ENCODE peak calls at places on chromosomes 13 and 19, in six cellular contexts. T is RWPE1, O is heart left ventricle, H is nephron progenitor cell, V is HFF-Myc, E is BE2C. U is an unnamed sample.

GRCh38 chr19:6890938-6891337 is 3.6 kb downstream of the ADGRE1 start:
- DNase-seq in T (no peak), O (no peak), H (no peak), V (no peak), E (no peak), U (no peak)

GRCh38 chr19:12985049-12985776 is 10.1 kb upstream of the NFIX start:
- DNase-seq in T (no peak), O (peak; percentile 70), H (no peak), V (no peak), E (no peak), U (no peak)

GRCh38 chr19:48490980-48491792 is 20.4 kb downstream of the LMTK3 start:
- DNase-seq in T (peak; percentile 82), O (no peak), H (peak; percentile 71), V (no peak), E (peak; percentile 57), U (no peak)

GRCh38 chr13:20221772-20222171 is 10.3 kb downstream of the GJB6 start:
- DNase-seq in T (no peak), O (no peak), H (no peak), V (no peak), E (no peak), U (no peak)

GRCh38 chr19:2145831-2146241 is 5.5 kb downstream of the AP3D1 start:
- DNase-seq in T (no peak), O (no peak), H (no peak), V (no peak), E (no peak), U (no peak)

GRCh38 chr19:40265763-40266099 is 19.4 kb downstream of the AKT2 start:
- DNase-seq in T (no peak), O (no peak), H (no peak), V (no peak), E (no peak), U (no peak)

GRCh38 chr19:29811125-29812079 is at the start of gene CCNE1:
- DNase-seq in T (peak; percentile 88), O (peak; percentile 97), H (peak; percentile 99), V (no peak), E (peak; percentile 98), U (peak; percentile 94)

GRCh38 chr13:112244061-112244460 is 132.1 kb upstream of the SPACA7 start:
- DNase-seq in T (no peak), O (no peak), H (no peak), V (no peak), E (no peak), U (no peak)

GRCh38 chr19:4305253-4305612 is 835 bp downstream of the FSD1 start:
- DNase-seq in T (no peak), O (no peak), H (no peak), V (no peak), E (no peak), U (no peak)

GRCh38 chr19:54464624-54465266 is 1.2 kb upstream of the LENG9 start:
- DNase-seq in T (peak; percentile 78), O (peak; percentile 96), H (peak; percentile 88), V (no peak), E (peak; percentile 91), U (no peak)
- TF ChIP-seq CTCF in T (no peak), O (no peak), H (no peak), V (no peak), E (no peak), U (no peak)

GRCh38 chr19:45158503-45159026 is 2.2 kb downstream of the NKPD1 start:
- DNase-seq in T (no peak), O (no peak), H (no peak), V (no peak), E (no peak), U (no peak)

GRCh38 chr19:45159204-45159970 is 1.4 kb downstream of the NKPD1 start:
- DNase-seq in T (no peak), O (no peak), H (no peak), V (no peak), E (no peak), U (no peak)

GRCh38 chr19:45161715-45162463 is 1.1 kb upstream of the NKPD1 start:
- DNase-seq in T (no peak), O (no peak), H (peak; percentile 78), V (no peak), E (peak; percentile 74), U (no peak)

GRCh38 chr19:45160870-45161714 is at the start of gene NKPD1:
- DNase-seq in T (no peak), O (no peak), H (no peak), V (no peak), E (peak; percentile 56), U (no peak)

GRCh38 chr19:45159971-45160324 is 834 bp downstream of the NKPD1 start:
- DNase-seq in T (no peak), O (no peak), H (no peak), V (no peak), E (no peak), U (no peak)
- TF ChIP-seq CTCF in T (no peak), O (no peak), H (no peak), V (no peak), E (no peak), U (no peak)

DNA sequence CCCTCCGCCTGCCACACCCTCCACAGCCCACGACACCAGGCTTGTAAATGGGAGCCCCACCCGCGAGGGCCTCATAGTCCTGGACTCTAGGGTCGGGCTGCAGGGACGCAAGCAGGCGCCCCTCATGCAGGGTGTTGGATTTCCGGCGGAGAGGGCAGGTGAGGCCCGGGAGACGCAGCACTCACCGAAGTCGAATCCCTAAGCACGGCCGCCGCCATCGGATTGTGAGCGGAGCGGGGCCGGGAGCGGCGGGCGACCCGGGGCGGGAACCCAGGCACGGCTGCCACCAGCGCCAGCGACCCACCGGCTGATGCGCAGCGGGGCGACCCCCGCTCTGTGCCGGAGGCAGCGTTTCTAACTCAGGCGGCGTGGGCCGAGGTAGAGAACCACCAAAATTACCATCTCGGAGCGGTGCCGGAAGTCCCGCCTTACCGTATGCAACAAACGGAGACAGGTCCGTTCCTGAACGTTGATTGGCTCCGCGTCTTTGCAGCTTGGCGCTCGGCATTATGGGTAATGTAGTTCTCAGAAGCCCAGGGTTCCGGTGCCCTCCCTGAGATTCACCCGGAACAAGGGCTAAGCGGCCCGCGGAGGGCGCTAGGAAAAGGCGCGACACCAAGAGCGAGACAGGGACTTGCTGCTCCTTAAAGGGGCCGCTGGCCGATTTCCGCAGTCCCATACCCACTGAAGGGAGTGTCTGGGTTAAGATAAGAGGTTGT is at the start of gene ZNF416:
- DNase-seq in T (peak; percentile 98), O (peak; percentile 97), H (peak; percentile 92), V (peak; percentile 97), E (peak; percentile 97), U (peak; percentile 89)
- TF ChIP-seq CTCF in T (no peak), O (no peak), H (no peak), V (no peak), E (peak; percentile 41), U (no peak)

DNA sequence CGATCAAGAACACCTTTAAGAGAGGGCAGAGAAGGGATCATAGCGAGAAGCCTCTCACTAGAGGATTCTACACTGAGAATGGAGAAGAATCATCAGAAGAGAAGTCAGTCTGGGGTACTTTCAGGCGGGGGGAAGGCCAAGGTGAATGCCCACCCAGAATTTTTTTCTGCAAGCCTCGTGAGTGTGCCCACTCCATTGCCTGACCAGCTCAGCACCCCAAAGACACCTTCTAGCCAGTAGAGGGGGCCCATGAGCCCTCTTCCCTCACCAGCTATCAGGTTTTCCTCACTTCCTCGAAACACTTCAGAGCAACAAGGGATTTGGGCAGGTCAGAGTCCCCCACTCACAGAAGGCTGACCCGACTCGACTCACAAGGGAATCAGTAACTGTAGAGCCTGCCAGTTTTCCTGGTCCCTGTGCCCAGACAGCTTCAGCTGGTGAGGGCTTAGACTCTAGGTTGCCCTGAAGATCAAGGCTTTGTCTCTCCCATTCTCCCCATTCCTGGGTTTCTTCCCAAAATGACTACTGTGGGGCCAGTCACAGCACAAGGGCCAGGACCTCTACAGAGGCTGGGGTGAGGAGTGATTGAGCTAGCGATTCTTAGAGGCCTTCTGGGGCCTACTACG is 18.4 kb downstream of the NLRP13 start:
- DNase-seq in T (no peak), O (no peak), H (no peak), V (no peak), E (peak; percentile 8), U (no peak)
- TF ChIP-seq CTCF in T (no peak), O (no peak), H (no peak), V (no peak), E (peak; percentile 44), U (no peak)

DNA sequence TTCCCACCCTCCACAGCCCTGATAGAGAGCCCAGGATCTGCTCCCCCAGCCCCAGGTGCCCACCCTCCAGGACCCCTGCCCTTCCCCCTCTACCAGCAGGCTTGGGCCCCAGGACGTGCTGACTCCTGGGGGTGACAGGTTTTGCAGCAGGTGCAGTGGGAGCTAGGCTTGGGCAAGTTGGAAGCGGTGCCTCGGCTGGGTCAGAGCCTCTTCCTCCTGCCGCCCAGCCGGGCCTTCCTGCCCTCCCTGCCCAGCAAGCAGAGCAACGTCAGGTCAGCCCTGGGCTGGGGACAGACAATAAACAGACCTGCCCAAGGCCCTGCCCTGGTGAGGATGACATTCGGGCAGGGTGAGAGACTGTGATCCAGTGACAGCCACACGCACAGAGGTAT is 9.2 kb upstream of the NCCRP1 start:
- DNase-seq in T (no peak), O (no peak), H (no peak), V (no peak), E (no peak), U (no peak)
- TF ChIP-seq CTCF in T (peak; percentile 18), O (no peak), H (no peak), V (no peak), E (no peak), U (peak; percentile 24)

U was measured in mesothelial cell of epicardium.